ENCODE peak calls at places on chromosomes 13 and 19, in six cellular contexts. R is AG09309, Y is cardiac muscle cell, Q is mucosa of descending colon, E is endodermal cell, I is GM06990. X is an unnamed sample.

GRCh38 chr13:112474869-112475268 is 98.7 kb downstream of the SPACA7 start:
- DNase-seq in R (no peak), Y (no peak), Q (no peak), E (no peak), I (no peak), X (no peak)

GRCh38 chr13:66951426-66951825 is 278.7 kb downstream of the PCDH9 start:
- DNase-seq in R (no peak), Y (no peak), Q (no peak), E (no peak), I (no peak), X (no peak)

GRCh38 chr19:12666305-12667048 is at the start of the genes MAN2B1 and WDR83:
- DNase-seq in R (no peak), Y (peak; percentile 91), Q (peak; percentile 86), E (peak; percentile 95), I (peak; percentile 89), X (no peak)

GRCh38 chr19:5953680-5954213 is 24.2 kb downstream of the RANBP3 start:
- DNase-seq in R (peak; percentile 25), Y (no peak), Q (no peak), E (no peak), I (no peak), X (no peak)

GRCh38 chr13:35936579-35936978 is 194.6 kb downstream of the DCLK1 start:
- DNase-seq in R (no peak), Y (no peak), Q (no peak), E (no peak), I (no peak), X (no peak)

GRCh38 chr13:102693781-102694180 is 1.1 kb downstream of the METTL21C start:
- DNase-seq in R (no peak), Y (no peak), Q (no peak), E (no peak), I (no peak), X (no peak)

GRCh38 chr13:102799544-102800144 is 725 bp downstream of the BIVM start:
- DNase-seq in R (no peak), Y (peak; percentile 9), Q (no peak), E (peak; percentile 73), I (no peak), X (no peak)

GRCh38 chr13:21917046-21918010 is 246.5 kb downstream of the FGF9 start:
- DNase-seq in R (no peak), Y (no peak), Q (no peak), E (no peak), I (no peak), X (no peak)

GRCh38 chr13:99741979-99742378 is 229.6 kb downstream of the ZIC5 start:
- DNase-seq in R (no peak), Y (no peak), Q (no peak), E (no peak), I (no peak), X (no peak)

GRCh38 chr13:113926951-113927660 is 46.8 kb downstream of the C13orf46 start:
- DNase-seq in R (no peak), Y (no peak), Q (no peak), E (peak; percentile 28), I (no peak), X (no peak)

GRCh38 chr13:77697208-77698103 is at the start of gene SLAIN1:
- DNase-seq in R (no peak), Y (peak; percentile 92), Q (peak; percentile 80), E (peak; percentile 97), I (peak; percentile 90), X (peak; percentile 53)

GRCh38 chr13:89925107-89925506 is 1422.4 kb upstream of the MIR17HG start:
- DNase-seq in R (no peak), Y (peak; percentile 58), Q (no peak), E (peak; percentile 66), I (no peak), X (no peak)

GRCh38 chr19:2969104-2969504 is 8.3 kb upstream of the TLE6 start:
- DNase-seq in R (no peak), Y (no peak), Q (no peak), E (no peak), I (no peak), X (no peak)

GRCh38 chr13:109783815-109784589 is 2.4 kb downstream of the IRS2 start:
- DNase-seq in R (no peak), Y (no peak), Q (peak; percentile 38), E (peak; percentile 74), I (no peak), X (no peak)

GRCh38 chr13:105353654-105354053 is 1181.8 kb downstream of the EFNB2 start:
- DNase-seq in R (no peak), Y (no peak), Q (no peak), E (no peak), I (no peak), X (no peak)

GRCh38 chr19:43362745-43363144 is 9.3 kb downstream of the CD177 start:
- DNase-seq in R (no peak), Y (no peak), Q (peak; percentile 53), E (no peak), I (no peak), X (no peak)

GRCh38 chr13:48857576-48857975 is 118.1 kb upstream of the FNDC3A start:
- DNase-seq in R (no peak), Y (no peak), Q (no peak), E (no peak), I (no peak), X (no peak)

GRCh38 chr19:2540251-2540645 is 64.3 kb downstream of the GADD45B start:
- DNase-seq in R (no peak), Y (no peak), Q (no peak), E (no peak), I (no peak), X (no peak)

GRCh38 chr13:28040977-28041376 is 52.5 kb upstream of the URAD start:
- DNase-seq in R (no peak), Y (no peak), Q (no peak), E (no peak), I (no peak), X (no peak)

GRCh38 chr19:4374451-4375163 is 25.7 kb downstream of the SH3GL1 start:
- DNase-seq in R (peak; percentile 44), Y (no peak), Q (peak; percentile 65), E (peak; percentile 76), I (no peak), X (no peak)

GRCh38 chr19:51398096-51398704 is 7.8 kb upstream of the C19orf84 start:
- DNase-seq in R (no peak), Y (peak; percentile 66), Q (no peak), E (no peak), I (no peak), X (no peak)

GRCh38 chr13:50699874-50700663 is 143.4 kb downstream of the DLEU7 start:
- DNase-seq in R (no peak), Y (no peak), Q (no peak), E (no peak), I (no peak), X (no peak)

GRCh38 chr19:2043269-2043641 is 7.8 kb downstream of the MKNK2 start:
- DNase-seq in R (no peak), Y (no peak), Q (peak; percentile 37), E (peak; percentile 49), I (peak; percentile 30), X (no peak)

GRCh38 chr19:2561895-2562294 is 86.0 kb downstream of the GADD45B start:
- DNase-seq in R (no peak), Y (no peak), Q (no peak), E (peak; percentile 55), I (peak; percentile 91), X (peak; percentile 80)

GRCh38 chr19:9296336-9296735 is 13.3 kb downstream of the ZNF699 start:
- DNase-seq in R (no peak), Y (no peak), Q (no peak), E (no peak), I (no peak), X (no peak)

GRCh38 chr19:2462635-2463421 is 6.1 kb upstream of the LMNB2 start:
- DNase-seq in R (peak; percentile 96), Y (peak; percentile 94), Q (peak; percentile 88), E (peak; percentile 99), I (no peak), X (no peak)

GRCh38 chr19:17097593-17098126 is 22.1 kb downstream of the MYO9B start:
- DNase-seq in R (no peak), Y (peak; percentile 68), Q (no peak), E (no peak), I (no peak), X (no peak)

GRCh38 chr19:31975461-31975860 is 369.9 kb upstream of the ZNF507 start:
- DNase-seq in R (no peak), Y (no peak), Q (no peak), E (peak; percentile 19), I (no peak), X (no peak)

GRCh38 chr13:98853791-98854191 is 101.3 kb upstream of the SLC15A1 start:
- DNase-seq in R (peak; percentile 68), Y (no peak), Q (no peak), E (no peak), I (peak; percentile 72), X (peak; percentile 68)

GRCh38 chr19:7461841-7462629 is 26.8 kb downstream of the PEX11G start:
- DNase-seq in R (no peak), Y (no peak), Q (no peak), E (peak; percentile 78), I (no peak), X (no peak)

GRCh38 chr19:2391118-2391725 is 31.2 kb downstream of the TMPRSS9 start:
- DNase-seq in R (no peak), Y (peak; percentile 66), Q (no peak), E (peak; percentile 60), I (no peak), X (peak; percentile 59)

GRCh38 chr19:46950526-46951235 is 69.0 kb upstream of the NPAS1 start:
- DNase-seq in R (no peak), Y (no peak), Q (peak; percentile 51), E (no peak), I (no peak), X (no peak)
- H3K4me3 ChIP-seq in R (no peak overlapping the region), Y (no peak overlapping the region), Q (no peak overlapping the region), E (no peak overlapping the region), I (no peak overlapping the region), X (no peak overlapping the region)

DNA sequence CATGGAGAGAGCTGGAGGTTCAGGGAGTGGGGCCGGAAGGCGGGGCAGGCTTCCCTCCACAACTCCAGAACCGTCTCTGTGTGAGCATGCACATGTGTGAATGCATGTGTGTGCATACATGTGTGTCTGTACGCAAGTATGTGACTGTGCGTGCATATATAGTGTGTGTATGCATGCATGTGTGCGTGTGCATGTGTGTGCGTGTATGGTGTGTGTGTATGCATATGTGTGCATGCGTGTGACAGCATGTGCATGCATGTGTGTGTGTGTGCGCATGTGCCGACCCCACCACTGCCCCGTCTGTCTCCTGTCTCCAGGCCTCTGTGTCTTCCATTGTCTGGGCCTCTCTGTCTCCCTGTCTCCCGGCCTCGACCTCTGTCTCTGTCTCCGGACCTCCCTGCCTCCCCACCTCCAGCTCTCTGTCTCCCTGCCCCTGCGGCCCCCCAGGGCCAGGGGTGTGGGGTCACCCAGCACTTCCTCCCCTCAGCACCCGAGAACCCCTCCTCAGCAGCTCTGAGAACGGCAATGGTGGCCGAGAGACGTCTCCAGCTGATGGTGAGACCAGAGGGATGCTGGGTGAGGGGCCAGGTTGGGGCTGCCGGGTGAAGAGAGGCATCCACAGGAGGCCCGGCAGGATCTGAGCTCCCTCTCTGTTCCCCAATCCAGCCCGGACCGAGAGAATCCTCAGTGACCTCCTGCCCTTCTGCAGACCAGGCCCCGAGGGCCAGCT is 22.5 kb downstream of the ARHGEF1 start:
- DNase-seq in R (no peak), Y (no peak), Q (peak; percentile 40), E (no peak), I (no peak), X (no peak)
- H3K4me3 ChIP-seq in R (no peak overlapping the region), Y (no peak overlapping the region), Q (no peak overlapping the region), E (no peak overlapping the region), I (no peak overlapping the region), X (no peak overlapping the region)

GRCh38 chr19:41325947-41326706 is 16.2 kb downstream of the CCDC97 start:
- DNase-seq in R (no peak), Y (peak; percentile 34), Q (no peak), E (peak; percentile 84), I (peak; percentile 56), X (peak; percentile 67)
- H3K4me3 ChIP-seq in R (no peak overlapping the region), Y (no peak overlapping the region), Q (no peak overlapping the region), E (peak overlapping the region; percentile 69), I (peak overlapping the region; percentile 72), X (no peak overlapping the region)

GRCh38 chr19:56670961-56671612 is 470 bp downstream of the ZNF835 start:
- DNase-seq in R (no peak), Y (no peak), Q (no peak), E (no peak), I (no peak), X (no peak)
- H3K4me3 ChIP-seq in R (no peak overlapping the region), Y (peak overlapping the region; percentile 14), Q (peak overlapping the region; percentile 17), E (no peak overlapping the region), I (no peak overlapping the region), X (no peak overlapping the region)

X was measured in GM12864.